ENCODE peak calls at places on chromosomes 12 and 14, in four cellular contexts. One of them, this sample, is unnamed.

GRCh38 chr12:14999421-15000047 is 26.7 kb downstream of the PDE6H start:
- DNase-seq in dorsolateral prefrontal cortex: no peak
- DNase-seq in HEK293T: no peak
- DNase-seq in stimulated activated CD8-positive, alpha-beta memory T cell treated with anti-CD3 and anti-CD28 coated beads, Interleukin-2, amount 100 ng/mL, for 48 hours: no peak
- DNase-seq in this sample: no peak

GRCh38 chr14:64701660-64702059 is 2.6 kb upstream of the PLEKHG3 start:
- DNase-seq in dorsolateral prefrontal cortex: no peak
- DNase-seq in HEK293T: no peak
- DNase-seq in stimulated activated CD8-positive, alpha-beta memory T cell treated with anti-CD3 and anti-CD28 coated beads, Interleukin-2, amount 100 ng/mL, for 48 hours: no peak
- DNase-seq in this sample: no peak

GRCh38 chr12:115998789-115999478 is 278.6 kb downstream of the MED13L start:
- DNase-seq in dorsolateral prefrontal cortex: no peak
- DNase-seq in HEK293T: no peak
- DNase-seq in stimulated activated CD8-positive, alpha-beta memory T cell treated with anti-CD3 and anti-CD28 coated beads, Interleukin-2, amount 100 ng/mL, for 48 hours: no peak
- DNase-seq in this sample: no peak

GRCh38 chr14:77979171-77979570 is 179.3 kb downstream of the ADCK1 start:
- DNase-seq in dorsolateral prefrontal cortex: no peak
- DNase-seq in HEK293T: no peak
- DNase-seq in stimulated activated CD8-positive, alpha-beta memory T cell treated with anti-CD3 and anti-CD28 coated beads, Interleukin-2, amount 100 ng/mL, for 48 hours: no peak
- DNase-seq in this sample: no peak

GRCh38 chr12:2813573-2814185 is 1.2 kb downstream of the ITFG2 start:
- DNase-seq in dorsolateral prefrontal cortex: no peak
- DNase-seq in HEK293T: peak
- DNase-seq in stimulated activated CD8-positive, alpha-beta memory T cell treated with anti-CD3 and anti-CD28 coated beads, Interleukin-2, amount 100 ng/mL, for 48 hours: peak
- DNase-seq in this sample: peak

GRCh38 chr12:95118138-95118787 is 44.8 kb upstream of the NR2C1 start:
- DNase-seq in dorsolateral prefrontal cortex: no peak
- DNase-seq in HEK293T: no peak
- DNase-seq in stimulated activated CD8-positive, alpha-beta memory T cell treated with anti-CD3 and anti-CD28 coated beads, Interleukin-2, amount 100 ng/mL, for 48 hours: no peak
- DNase-seq in this sample: no peak

GRCh38 chr14:63045234-63045611 is at the start of gene KCNH5:
- DNase-seq in dorsolateral prefrontal cortex: peak
- DNase-seq in HEK293T: peak
- DNase-seq in stimulated activated CD8-positive, alpha-beta memory T cell treated with anti-CD3 and anti-CD28 coated beads, Interleukin-2, amount 100 ng/mL, for 48 hours: no peak
- DNase-seq in this sample: no peak

GRCh38 chr12:51048601-51049369 is 658 bp downstream of the LETMD1 start:
- DNase-seq in dorsolateral prefrontal cortex: no peak
- DNase-seq in HEK293T: no peak
- DNase-seq in stimulated activated CD8-positive, alpha-beta memory T cell treated with anti-CD3 and anti-CD28 coated beads, Interleukin-2, amount 100 ng/mL, for 48 hours: no peak
- DNase-seq in this sample: no peak

GRCh38 chr14:104604461-104605449 is at the start of gene TMEM179:
- DNase-seq in dorsolateral prefrontal cortex: peak
- DNase-seq in HEK293T: peak
- DNase-seq in stimulated activated CD8-positive, alpha-beta memory T cell treated with anti-CD3 and anti-CD28 coated beads, Interleukin-2, amount 100 ng/mL, for 48 hours: no peak
- DNase-seq in this sample: no peak

GRCh38 chr12:14264777-14265176 is 100.7 kb upstream of the ATF7IP start:
- DNase-seq in dorsolateral prefrontal cortex: no peak
- DNase-seq in HEK293T: no peak
- DNase-seq in stimulated activated CD8-positive, alpha-beta memory T cell treated with anti-CD3 and anti-CD28 coated beads, Interleukin-2, amount 100 ng/mL, for 48 hours: no peak
- DNase-seq in this sample: peak

GRCh38 chr12:17301544-17301943 is 695.6 kb upstream of the LMO3 start:
- DNase-seq in dorsolateral prefrontal cortex: no peak
- DNase-seq in HEK293T: no peak
- DNase-seq in stimulated activated CD8-positive, alpha-beta memory T cell treated with anti-CD3 and anti-CD28 coated beads, Interleukin-2, amount 100 ng/mL, for 48 hours: no peak
- DNase-seq in this sample: no peak

GRCh38 chr14:90518941-90519256 is 122.1 kb downstream of the CALM1 start:
- DNase-seq in dorsolateral prefrontal cortex: no peak
- DNase-seq in HEK293T: peak
- DNase-seq in stimulated activated CD8-positive, alpha-beta memory T cell treated with anti-CD3 and anti-CD28 coated beads, Interleukin-2, amount 100 ng/mL, for 48 hours: peak
- DNase-seq in this sample: no peak

GRCh38 chr14:81172353-81172752 is 48.4 kb downstream of the GTF2A1 start:
- DNase-seq in dorsolateral prefrontal cortex: no peak
- DNase-seq in HEK293T: no peak
- DNase-seq in stimulated activated CD8-positive, alpha-beta memory T cell treated with anti-CD3 and anti-CD28 coated beads, Interleukin-2, amount 100 ng/mL, for 48 hours: no peak
- DNase-seq in this sample: no peak

GRCh38 chr14:100577986-100578431 is 9.2 kb downstream of the BEGAIN start:
- DNase-seq in dorsolateral prefrontal cortex: peak
- DNase-seq in HEK293T: no peak
- DNase-seq in stimulated activated CD8-positive, alpha-beta memory T cell treated with anti-CD3 and anti-CD28 coated beads, Interleukin-2, amount 100 ng/mL, for 48 hours: no peak
- DNase-seq in this sample: no peak

GRCh38 chr12:77058740-77059139 is 6.6 kb downstream of the E2F7 start:
- DNase-seq in dorsolateral prefrontal cortex: no peak
- DNase-seq in HEK293T: no peak
- DNase-seq in stimulated activated CD8-positive, alpha-beta memory T cell treated with anti-CD3 and anti-CD28 coated beads, Interleukin-2, amount 100 ng/mL, for 48 hours: no peak
- DNase-seq in this sample: no peak